ENCODE peak calls at places on chromosomes 3 and 15, in eight cellular contexts. M, F, N, G, Z, I, C and Q are unnamed samples.

GRCh38 chr3:42010530-42010929 is 48.6 kb upstream of the ULK4 start:
- DNase-seq in M (peak), F (no peak), N (no peak), G (no peak), Z (no peak), I (peak), C (no peak), Q (no peak)

GRCh38 chr15:96789999-96790398 is 459.5 kb downstream of the NR2F2 start:
- DNase-seq in M (no peak), F (no peak), N (peak), G (no peak), Z (no peak), I (no peak), C (no peak), Q (no peak)

GRCh38 chr15:85010114-85010471 is 28.4 kb downstream of the PDE8A start:
- DNase-seq in M (no peak), F (no peak), N (no peak), G (no peak), Z (no peak), I (no peak), C (no peak), Q (no peak)

GRCh38 chr3:106850429-106850828 is 526.8 kb upstream of the CCDC54 start:
- DNase-seq in M (no peak), F (no peak), N (no peak), G (no peak), Z (no peak), I (no peak), C (no peak), Q (no peak)

GRCh38 chr3:8983026-8983425 is 19.8 kb upstream of the RAD18 start:
- DNase-seq in M (no peak), F (no peak), N (no peak), G (no peak), Z (no peak), I (no peak), C (no peak), Q (no peak)

GRCh38 chr15:70480196-70480856 is 283.0 kb downstream of the UACA start:
- DNase-seq in M (no peak), F (no peak), N (no peak), G (no peak), Z (no peak), I (no peak), C (no peak), Q (no peak)

GRCh38 chr3:22962244-22962643 is 240.9 kb upstream of the UBE2E2 start:
- DNase-seq in M (no peak), F (no peak), N (no peak), G (no peak), Z (no peak), I (no peak), C (no peak), Q (no peak)

GRCh38 chr3:20125912-20126311 is 60.1 kb downstream of the SGO1 start:
- DNase-seq in M (no peak), F (no peak), N (no peak), G (no peak), Z (no peak), I (no peak), C (no peak), Q (no peak)

GRCh38 chr15:41416742-41417417 is at the start of gene RTF1:
- DNase-seq in M (peak), F (peak), N (peak), G (peak), Z (peak), I (peak), C (peak), Q (peak)

GRCh38 chr3:100209948-100210776 is 50.6 kb upstream of the TBC1D23 start:
- DNase-seq in M (no peak), F (no peak), N (no peak), G (no peak), Z (no peak), I (no peak), C (no peak), Q (no peak)

GRCh38 chr3:179321585-179322322 is 1.1 kb upstream of the ZNF639 start:
- DNase-seq in M (peak), F (no peak), N (peak), G (no peak), Z (no peak), I (no peak), C (no peak), Q (no peak)
- TF ChIP-seq CTCF in M (peak), F (peak), N (peak), G (peak), Z (peak), I (peak), C (no peak), Q (no peak)

DNA sequence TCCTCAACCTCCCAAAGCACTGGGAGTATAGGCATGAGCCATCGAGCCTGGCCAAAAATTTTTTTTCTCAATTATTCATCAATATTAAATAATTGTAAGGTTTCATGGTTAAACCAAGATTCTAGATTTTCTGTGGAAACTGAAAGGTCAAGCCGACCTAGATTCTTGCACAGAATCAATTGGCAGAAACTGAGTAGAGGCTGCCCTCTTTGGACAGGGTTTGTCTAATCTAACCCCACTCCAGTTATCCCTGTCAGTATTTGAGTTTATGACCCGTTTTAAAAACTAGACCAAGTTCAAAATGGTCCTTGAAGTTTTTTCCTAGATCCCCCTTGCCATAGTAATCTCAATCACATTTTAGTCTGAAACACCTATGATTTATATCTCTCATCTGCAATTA is 8.6 kb upstream of the ADAM10 start:
- DNase-seq in M (no peak), F (no peak), N (peak), G (no peak), Z (no peak), I (no peak), C (no peak), Q (no peak)
- TF ChIP-seq CTCF in M (peak), F (peak), N (no peak), G (no peak), Z (peak), I (no peak), C (no peak), Q (no peak)

GRCh38 chr3:43620953-43621405 is 832 bp downstream of the ANO10 start:
- DNase-seq in M (peak), F (no peak), N (peak), G (no peak), Z (no peak), I (no peak), C (no peak), Q (no peak)

GRCh38 chr3:43619593-43619992 is 2.2 kb downstream of the ANO10 start:
- DNase-seq in M (no peak), F (no peak), N (no peak), G (no peak), Z (no peak), I (peak), C (no peak), Q (no peak)

GRCh38 chr3:43624619-43625305 is 3.0 kb upstream of the ANO10 start:
- DNase-seq in M (no peak), F (no peak), N (peak), G (no peak), Z (no peak), I (no peak), C (no peak), Q (no peak)

GRCh38 chr3:43621406-43621973 is 321 bp downstream of the ANO10 start:
- DNase-seq in M (no peak), F (no peak), N (no peak), G (no peak), Z (no peak), I (no peak), C (peak), Q (peak)

DNA sequence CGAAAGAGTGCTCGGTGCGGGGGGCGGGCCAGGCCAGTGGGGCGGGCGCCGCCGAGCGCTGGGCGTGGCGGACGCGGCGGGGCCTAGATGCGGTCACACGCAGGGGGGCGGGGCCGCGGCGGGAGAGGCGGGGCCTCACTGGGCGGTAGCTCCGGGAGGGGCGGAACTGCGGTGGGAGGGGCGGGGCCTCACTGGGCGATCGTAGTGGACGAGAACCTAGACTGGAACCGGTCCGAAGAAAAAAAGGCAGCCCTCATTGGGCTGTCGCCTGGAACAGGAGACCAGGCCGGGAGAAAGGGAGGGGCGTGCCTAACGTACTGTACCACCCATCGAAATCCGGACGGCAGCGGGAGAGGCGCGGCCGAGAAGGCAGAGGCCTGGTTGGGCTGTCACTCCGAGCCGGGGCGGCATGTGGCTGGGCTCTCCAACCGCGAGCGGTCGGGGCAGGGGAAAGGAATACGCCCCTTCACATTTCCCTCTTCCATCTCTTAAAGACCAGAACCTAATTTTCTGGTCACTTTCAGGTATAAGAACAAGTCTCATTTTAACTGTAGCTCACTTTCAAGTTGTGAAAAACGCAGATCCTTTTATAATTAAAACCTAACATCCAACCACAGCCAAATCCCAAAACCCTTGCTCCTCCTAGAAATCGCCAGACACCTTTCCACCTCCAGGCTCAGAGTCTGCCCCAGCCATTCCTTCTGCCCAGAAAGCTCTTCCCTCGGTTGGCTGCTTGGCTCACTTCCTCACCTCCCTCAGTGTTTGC is at the start of gene ANO10:
- DNase-seq in M (peak), F (peak), N (peak), G (peak), Z (peak), I (peak), C (peak), Q (peak)
- TF ChIP-seq CTCF in M (no peak), F (no peak), N (no peak), G (no peak), Z (no peak), I (no peak), C (no peak), Q (no peak)

GRCh38 chr15:77631790-77632551 is 741 bp downstream of the LINGO1 start:
- DNase-seq in M (no peak), F (no peak), N (no peak), G (no peak), Z (no peak), I (peak), C (no peak), Q (no peak)

GRCh38 chr15:77632760-77633133 is at the start of gene LINGO1:
- DNase-seq in M (no peak), F (no peak), N (peak), G (no peak), Z (no peak), I (peak), C (no peak), Q (no peak)

GRCh38 chr15:77630064-77630463 is 2.6 kb downstream of the LINGO1 start:
- DNase-seq in M (no peak), F (no peak), N (no peak), G (no peak), Z (no peak), I (no peak), C (no peak), Q (no peak)

GRCh38 chr15:77629070-77630030 is 3.4 kb downstream of the LINGO1 start:
- DNase-seq in M (no peak), F (no peak), N (no peak), G (no peak), Z (no peak), I (no peak), C (no peak), Q (no peak)

GRCh38 chr15:77630956-77631789 is 1.5 kb downstream of the LINGO1 start:
- DNase-seq in M (peak), F (no peak), N (no peak), G (no peak), Z (no peak), I (peak), C (no peak), Q (no peak)
- TF ChIP-seq CTCF in M (peak), F (no peak), N (no peak), G (no peak), Z (no peak), I (no peak), C (no peak), Q (no peak)

GRCh38 chr15:63983071-63983711 is 63.1 kb downstream of the DAPK2 start:
- DNase-seq in M (peak), F (no peak), N (no peak), G (no peak), Z (no peak), I (peak), C (no peak), Q (no peak)
- TF ChIP-seq CTCF in M (peak), F (peak), N (no peak), G (no peak), Z (peak), I (no peak), C (no peak), Q (no peak)

GRCh38 chr3:181693280-181693679 is 18.4 kb upstream of the SOX2 start:
- DNase-seq in M (no peak), F (no peak), N (no peak), G (no peak), Z (no peak), I (no peak), C (no peak), Q (no peak)

GRCh38 chr3:181696641-181697230 is 15.0 kb upstream of the SOX2 start:
- DNase-seq in M (no peak), F (no peak), N (no peak), G (no peak), Z (no peak), I (no peak), C (no peak), Q (no peak)

GRCh38 chr3:181692850-181693154 is 18.9 kb upstream of the SOX2 start:
- DNase-seq in M (no peak), F (no peak), N (no peak), G (no peak), Z (no peak), I (no peak), C (no peak), Q (no peak)

GRCh38 chr3:181695661-181696491 is 15.8 kb upstream of the SOX2 start:
- DNase-seq in M (no peak), F (no peak), N (peak), G (no peak), Z (no peak), I (peak), C (no peak), Q (no peak)

DNA sequence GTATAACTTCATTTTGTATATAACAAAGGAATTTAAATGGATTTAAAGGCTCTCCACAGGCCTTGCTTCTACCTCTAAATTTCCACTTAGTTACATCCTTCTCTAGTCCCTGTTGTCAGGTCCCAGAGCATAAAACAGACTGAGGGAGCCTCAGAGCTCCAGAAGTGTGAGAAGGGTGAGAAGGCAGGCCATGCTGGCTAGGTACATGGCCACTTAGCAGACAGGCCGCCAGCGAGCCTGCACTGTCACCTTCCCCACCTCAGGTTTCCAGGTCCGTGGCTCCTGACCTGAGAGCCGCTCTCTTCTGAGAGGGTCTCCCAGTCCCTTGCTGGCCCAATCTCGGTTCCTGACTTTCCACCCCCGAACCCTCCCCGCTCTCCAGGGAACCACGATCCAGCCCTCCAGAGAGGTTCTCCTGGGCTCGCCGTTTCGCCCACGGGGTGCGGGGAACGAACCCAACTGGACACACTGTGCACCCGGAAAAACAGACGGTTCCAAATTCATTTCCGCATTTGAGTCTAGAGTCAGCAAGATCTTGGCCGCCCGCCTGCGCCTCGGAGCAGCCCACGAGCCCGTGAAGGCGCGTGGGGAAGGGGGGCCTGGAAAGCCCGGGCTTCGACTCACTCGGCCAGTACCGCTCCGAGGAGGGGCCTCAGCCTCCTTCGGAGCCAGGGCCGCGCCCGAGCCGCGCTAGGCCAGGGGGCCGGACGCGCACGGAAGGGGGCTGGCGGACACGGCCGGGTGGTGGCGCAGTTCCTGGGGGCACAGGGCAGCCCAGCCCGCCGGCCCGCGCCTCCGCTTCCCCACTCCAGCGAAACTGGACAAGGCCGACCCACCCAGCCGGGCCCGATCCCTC is 16.7 kb upstream of the SOX2 start:
- DNase-seq in M (no peak), F (no peak), N (peak), G (peak), Z (no peak), I (peak), C (no peak), Q (no peak)
- TF ChIP-seq CTCF in M (no peak), F (no peak), N (no peak), G (no peak), Z (peak), I (no peak), C (no peak), Q (no peak)

DNA sequence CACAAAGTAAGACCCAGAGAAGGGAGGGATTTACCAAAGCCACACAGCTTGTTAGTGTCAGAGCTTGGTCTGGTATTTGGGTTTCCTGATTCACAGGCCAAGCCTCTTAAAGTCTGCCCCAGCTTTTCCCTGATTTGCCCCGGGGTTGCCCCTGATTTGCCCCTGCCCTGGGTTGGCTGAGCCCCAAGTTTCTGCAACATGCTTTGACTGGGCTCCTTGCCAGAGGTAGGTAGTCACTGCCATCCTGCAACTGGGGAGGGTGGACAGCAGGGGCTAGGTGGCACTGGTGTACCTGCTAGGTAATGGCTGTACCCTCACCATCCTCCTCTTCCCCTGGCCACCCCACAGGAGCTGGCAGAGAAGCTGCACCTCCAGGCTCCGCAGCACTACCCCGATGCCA is 2.5 kb downstream of the MPI start:
- DNase-seq in M (no peak), F (no peak), N (peak), G (no peak), Z (no peak), I (no peak), C (no peak), Q (no peak)
- TF ChIP-seq CTCF in M (no peak), F (no peak), N (no peak), G (no peak), Z (no peak), I (no peak), C (no peak), Q (no peak)

GRCh38 chr15:50210462-50211264 is 28.7 kb downstream of the SLC27A2 start:
- DNase-seq in M (peak), F (no peak), N (peak), G (no peak), Z (peak), I (no peak), C (no peak), Q (no peak)
- TF ChIP-seq CTCF in M (peak), F (no peak), N (peak), G (no peak), Z (peak), I (no peak), C (no peak), Q (no peak)

GRCh38 chr3:71951842-71952241 is 166.9 kb upstream of the PROK2 start:
- DNase-seq in M (no peak), F (no peak), N (no peak), G (no peak), Z (no peak), I (no peak), C (no peak), Q (no peak)
- TF ChIP-seq CTCF in M (no peak), F (no peak), N (no peak), G (no peak), Z (no peak), I (no peak), C (no peak), Q (no peak)